ENCODE peak calls at places on chromosomes 1 and 21, in six cellular contexts. U is stomach, A is prostate gland, G is upper lobe of left lung, O is transverse colon, J is endothelial cell of umbilical vein. N is an unnamed sample.

GRCh38 chr1:23718482-23718881 is 24.8 kb upstream of the ELOA start:
- DNase-seq in U (no peak), A (no peak), G (no peak), O (no peak), J (peak; percentile 29), N (no peak)

GRCh38 chr21:42496839-42497202 is 797 bp upstream of the RSPH1 start:
- DNase-seq in U (no peak), A (no peak), G (no peak), O (no peak), J (no peak), N (no peak)

GRCh38 chr1:10424034-10424433 is 6.2 kb upstream of the CENPS start:
- DNase-seq in U (no peak), A (no peak), G (peak; percentile 37), O (peak; percentile 13), J (no peak), N (no peak)

GRCh38 chr1:185479781-185480180 is 162.7 kb upstream of the IVNS1ABP start:
- DNase-seq in U (no peak), A (no peak), G (no peak), O (no peak), J (no peak), N (no peak)

GRCh38 chr1:205571747-205572146 is 60.1 kb downstream of the ELK4 start:
- DNase-seq in U (peak; percentile 15), A (no peak), G (no peak), O (peak; percentile 3), J (no peak), N (no peak)

GRCh38 chr1:17451731-17452130 is 12.3 kb upstream of the RCC2 start:
- DNase-seq in U (no peak), A (no peak), G (no peak), O (no peak), J (no peak), N (no peak)

GRCh38 chr1:165852896-165853295 is 25.5 kb downstream of the UCK2 start:
- DNase-seq in U (no peak), A (no peak), G (no peak), O (no peak), J (no peak), N (no peak)

GRCh38 chr1:199155166-199156033 is 516.6 kb downstream of the PTPRC start:
- DNase-seq in U (no peak), A (no peak), G (no peak), O (no peak), J (no peak), N (no peak)

GRCh38 chr1:94045465-94046056 is 75.4 kb downstream of the ABCA4 start:
- DNase-seq in U (peak; percentile 83), A (peak; percentile 78), G (peak; percentile 79), O (peak; percentile 71), J (peak; percentile 97), N (peak; percentile 30)

GRCh38 chr1:36160949-36161485 is 5.1 kb downstream of the MAP7D1 start:
- DNase-seq in U (peak; percentile 60), A (no peak), G (peak; percentile 74), O (peak; percentile 65), J (peak; percentile 83), N (no peak)
- TF ChIP-seq POLR2A in U (no peak), A (no peak), G (peak; percentile 49), O (peak; percentile 26), J (peak; percentile 86), N (peak; percentile 83)

GRCh38 chr1:37477946-37478345 is 3.6 kb downstream of the ZC3H12A start:
- DNase-seq in U (no peak), A (no peak), G (no peak), O (peak; percentile 23), J (no peak), N (no peak)
- TF ChIP-seq POLR2AphosphoS5 in U (no peak), A (no peak), G (no peak), O (no peak), J (no peak), N (no peak)

GRCh38 chr1:6026095-6026809 is 19.4 kb upstream of the KCNAB2 start:
- DNase-seq in U (peak; percentile 79), A (peak; percentile 39), G (peak; percentile 95), O (peak; percentile 93), J (no peak), N (peak; percentile 80)

GRCh38 chr1:6025269-6026094 is 20.2 kb upstream of the KCNAB2 start:
- DNase-seq in U (no peak), A (no peak), G (no peak), O (no peak), J (no peak), N (no peak)

GRCh38 chr1:6023346-6023745 is 22.3 kb upstream of the KCNAB2 start:
- DNase-seq in U (no peak), A (no peak), G (no peak), O (no peak), J (no peak), N (no peak)

GRCh38 chr1:6022193-6022592 is 23.5 kb upstream of the KCNAB2 start:
- DNase-seq in U (no peak), A (no peak), G (no peak), O (no peak), J (no peak), N (no peak)

DNA sequence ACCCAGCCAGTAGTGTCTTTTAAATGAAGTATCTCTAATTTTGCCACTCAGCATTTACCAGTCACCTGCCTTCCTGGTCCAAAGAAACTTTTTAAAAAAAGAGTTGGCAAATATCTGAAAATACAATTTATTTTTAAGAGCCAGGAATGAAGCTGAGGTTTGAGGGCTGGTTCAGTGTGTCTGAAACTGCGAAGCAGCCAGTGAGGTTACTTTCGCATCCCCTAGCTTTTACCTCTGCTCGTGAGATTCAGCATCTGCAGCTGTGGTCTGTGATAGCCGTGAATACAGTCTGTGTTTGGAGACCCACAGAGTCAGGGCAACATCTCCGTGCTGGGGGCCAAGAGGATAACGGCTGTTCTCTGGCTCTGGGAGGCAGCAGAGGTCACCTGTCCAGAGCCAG is 21.3 kb upstream of the KCNAB2 start:
- DNase-seq in U (no peak), A (no peak), G (no peak), O (no peak), J (no peak), N (no peak)
- TF ChIP-seq POLR2A in U (no peak), A (no peak), G (no peak), O (no peak), J (no peak), N (no peak)

GRCh38 chr1:211376807-211377206 is 50.2 kb downstream of the TRAF5 start:
- DNase-seq in U (no peak), A (no peak), G (no peak), O (no peak), J (no peak), N (no peak)
- TF ChIP-seq POLR2AphosphoS5 in U (no peak), A (no peak), G (no peak), O (no peak), J (no peak), N (no peak)

DNA sequence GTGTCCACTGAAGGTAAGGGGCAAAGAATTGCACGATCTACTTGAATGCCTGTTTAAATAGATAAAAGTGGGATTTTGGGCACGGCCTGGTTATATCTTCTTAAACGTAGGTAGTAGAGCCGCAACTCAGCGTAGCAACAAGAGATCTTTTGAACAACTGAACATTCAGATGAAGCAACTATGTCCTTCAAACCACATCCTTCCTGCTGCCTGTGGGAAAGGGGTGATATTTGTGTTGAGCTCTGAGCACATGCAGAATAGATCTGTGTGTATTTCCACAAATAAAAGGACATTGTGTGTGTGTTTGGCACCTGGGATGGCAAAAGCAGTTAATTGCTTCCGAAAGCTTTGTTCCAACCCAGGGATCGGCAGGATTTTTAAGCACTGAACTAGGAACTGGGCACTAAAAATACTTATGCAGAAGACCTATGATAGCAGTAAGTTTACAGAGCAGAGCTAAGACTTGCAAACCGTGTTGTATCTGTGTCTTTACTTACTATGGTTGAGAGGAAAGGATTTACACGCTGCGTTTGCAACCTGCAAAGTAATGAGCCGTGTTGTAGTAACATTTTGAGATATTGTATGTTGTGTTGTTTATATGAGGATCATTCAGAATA is 333.4 kb downstream of the CHRM3 start:
- DNase-seq in U (no peak), A (no peak), G (no peak), O (peak; percentile 21), J (no peak), N (no peak)
- TF ChIP-seq POLR2A in U (no peak), A (no peak), G (no peak), O (no peak), J (no peak), N (no peak)

N was measured in GM12891.